ENCODE peak calls at places on chromosomes 5 and 9, in six cellular contexts. H is trophoblast cell; G is psoas muscle; X is right atrium auricular region; V is uterus; I is CD8-positive, alpha-beta memory T cell. P is an unnamed sample. For H3K4me1 and H3K36me3, the result is how much of the 10 kb centered on the place peaks cover.

GRCh38 chr5:127343313-127343712 is 52.7 kb downstream of the MEGF10 start:
- DNase-seq in V (no peak), X (no peak), G (no peak), H (no peak), I (no peak), P (no peak)

GRCh38 chr9:94908041-94908563 is 181.6 kb downstream of the AOPEP start:
- DNase-seq in I (peak), H (no peak), V (no peak), G (no peak), X (no peak), P (peak)

GRCh38 chr5:89065919-89066318 is 182.9 kb upstream of the MEF2C start:
- DNase-seq in X (no peak), H (peak), I (no peak), G (no peak), V (no peak), P (no peak)

GRCh38 chr9:129081388-129081889 is 528 bp downstream of the DOLPP1 start:
- DNase-seq in X (no peak), V (no peak), I (no peak), H (no peak), G (no peak), P (peak)

GRCh38 chr9:122394265-122395242 is 23.7 kb downstream of the PTGS1 start:
- DNase-seq in G (peak), I (no peak), X (peak), H (no peak), V (peak), P (peak)

GRCh38 chr5:52491829-52492217 is 295.9 kb upstream of the ITGA1 start:
- DNase-seq in X (no peak), V (no peak), I (no peak), G (no peak), H (no peak), P (no peak)

GRCh38 chr5:73395274-73395673 is 53.3 kb downstream of the FOXD1 start:
- DNase-seq in X (no peak), G (no peak), H (no peak), I (no peak), V (no peak), P (no peak)

GRCh38 chr5:27008604-27009564 is 29.5 kb downstream of the CDH9 start:
- DNase-seq in X (no peak), I (no peak), G (no peak), H (no peak), V (no peak), P (no peak)

GRCh38 chr5:14695152-14695551 is 30.6 kb downstream of the OTULIN start:
- DNase-seq in I (no peak), X (no peak), G (no peak), V (no peak), H (no peak), P (no peak)

GRCh38 chr5:91122663-91123062 is 260.5 kb downstream of the ARRDC3 start:
- DNase-seq in G (no peak), X (no peak), H (no peak), I (no peak), V (no peak), P (no peak)

GRCh38 chr9:8555767-8556500 is 756.4 kb upstream of the DMAC1 start:
- DNase-seq in V (no peak), I (no peak), X (no peak), G (no peak), H (no peak), P (no peak)

GRCh38 chr5:35442916-35443639 is 174.6 kb upstream of the SPEF2 start:
- DNase-seq in I (no peak), G (no peak), V (no peak), H (no peak), X (no peak), P (no peak)

GRCh38 chr5:15003511-15003920 is 131.9 kb upstream of the ANKH start:
- DNase-seq in V (no peak), G (peak), X (peak), I (peak), H (peak), P (peak)

GRCh38 chr9:116447914-116448313 is 239.2 kb upstream of the TRIM32 start:
- DNase-seq in X (no peak), I (no peak), V (peak), G (no peak), H (no peak), P (no peak)

GRCh38 chr9:116453785-116454184 is 233.3 kb upstream of the TRIM32 start:
- DNase-seq in H (no peak), X (no peak), G (no peak), V (no peak), I (no peak), P (no peak)

GRCh38 chr9:91346644-91347043 is 15.1 kb downstream of the AUH start:
- DNase-seq in G (no peak), X (no peak), I (no peak), V (no peak), H (no peak), P (no peak)

GRCh38 chr9:2494571-2494970 is 127.0 kb upstream of the VLDLR start:
- DNase-seq in G (no peak), I (no peak), H (peak), X (no peak), V (no peak), P (peak)

GRCh38 chr5:74738406-74738805 is 28.5 kb downstream of the GFM2 start:
- DNase-seq in I (no peak), H (no peak), X (no peak), G (no peak), V (no peak), P (no peak)

GRCh38 chr5:55226934-55227737 is at the start of gene MCIDAS:
- DNase-seq in H (peak), V (no peak), I (peak), X (no peak), G (peak), P (no peak)

GRCh38 chr5:142366007-142366406 is 41.2 kb upstream of the SPRY4 start:
- DNase-seq in I (no peak), V (no peak), G (no peak), H (no peak), X (no peak), P (no peak)

GRCh38 chr9:121744687-121745395 is 93.4 kb downstream of the DAB2IP start:
- DNase-seq in I (no peak), X (no peak), V (no peak), G (no peak), H (peak), P (no peak)

GRCh38 chr9:38298503-38298902 is 94.0 kb upstream of the ALDH1B1 start:
- DNase-seq in G (no peak), V (no peak), I (no peak), X (peak), H (no peak), P (no peak)

GRCh38 chr5:160339406-160340140 is 27.2 kb upstream of the CCNJL start:
- DNase-seq in X (no peak), I (no peak), V (no peak), H (no peak), G (no peak), P (no peak)

GRCh38 chr9:83933804-83934203 is 12.6 kb upstream of the KIF27 start:
- DNase-seq in H (peak), V (peak), G (peak), X (no peak), I (no peak), P (peak)

GRCh38 chr9:115283395-115283794 is 165.4 kb upstream of the TNC start:
- DNase-seq in H (no peak), V (no peak), I (no peak), G (no peak), X (no peak), P (no peak)

GRCh38 chr5:83179966-83180365 is 102.6 kb downstream of the XRCC4 start:
- DNase-seq in H (no peak), X (no peak), V (no peak), I (no peak), G (no peak), P (no peak)

GRCh38 chr5:52409835-52410234 is 377.9 kb upstream of the ITGA1 start:
- DNase-seq in I (no peak), H (no peak), G (no peak), X (no peak), V (no peak), P (no peak)

GRCh38 chr9:34555002-34555348 is 32.2 kb upstream of the ENHO start:
- DNase-seq in H (no peak), V (no peak), G (peak), I (no peak), X (no peak), P (no peak)

GRCh38 chr9:90815183-90815943 is 13.7 kb downstream of the SYK start:
- DNase-seq in X (peak), H (peak), G (no peak), I (peak), V (no peak), P (no peak)

GRCh38 chr5:74949976-74950375 is 83.8 kb upstream of the FAM169A start:
- DNase-seq in X (no peak), H (no peak), V (no peak), G (no peak), I (no peak), P (no peak)

DNA sequence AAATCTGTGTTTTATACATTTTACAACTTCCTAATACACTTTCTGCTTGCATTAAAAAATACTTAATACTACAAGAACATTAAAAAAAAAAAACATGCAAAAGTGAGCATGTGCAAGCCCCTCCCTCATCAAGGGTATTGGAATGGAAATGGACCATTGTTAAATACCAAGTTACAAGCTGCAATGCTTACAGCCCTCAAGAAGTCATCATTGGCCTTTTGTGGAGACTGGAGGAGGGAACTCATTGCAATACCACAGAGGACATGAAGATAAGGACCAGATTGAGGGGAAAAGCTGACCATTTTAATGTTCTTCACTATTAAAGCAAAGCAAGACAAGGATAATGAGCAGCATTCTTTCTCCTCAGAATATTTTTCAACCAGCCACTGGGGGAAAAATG is 141.0 kb upstream of the RAPGEF1 start:
- DNase-seq in G (no peak), H (no peak), V (no peak), X (no peak), I (no peak), P (no peak)
- H3K4me1 ChIP-seq in G (under half), H (under half), V (under half), X (under half), I (under half), P (under half)

GRCh38 chr9:15498246-15499018 is 12.3 kb downstream of the PSIP1 start:
- DNase-seq in V (no peak), I (no peak), G (no peak), H (peak), X (no peak), P (no peak)

GRCh38 chr9:15501179-15501578 is 9.6 kb downstream of the PSIP1 start:
- DNase-seq in V (no peak), G (no peak), H (no peak), I (no peak), X (no peak), P (no peak)

GRCh38 chr9:15499108-15499507 is 11.7 kb downstream of the PSIP1 start:
- DNase-seq in G (no peak), H (peak), I (no peak), X (no peak), V (no peak), P (no peak)

GRCh38 chr9:15505927-15506326 is 4.8 kb downstream of the PSIP1 start:
- DNase-seq in G (no peak), I (no peak), V (no peak), X (no peak), H (no peak), P (no peak)

GRCh38 chr9:15501803-15502202 is 9.0 kb downstream of the PSIP1 start:
- DNase-seq in I (no peak), H (no peak), G (no peak), X (no peak), V (no peak), P (no peak)
- H3K36me3 ChIP-seq in I (under half), H (under half), G (under half), X (under half), V (under half), P (under half)

GRCh38 chr9:133968966-133969617 is 23.0 kb downstream of the VAV2 start:
- DNase-seq in I (no peak), H (peak), X (no peak), V (no peak), G (peak), P (no peak)
- H3K4me1 ChIP-seq in I (under half), H (under half), X (under half), V (under half), G (under half), P (under half)

DNA sequence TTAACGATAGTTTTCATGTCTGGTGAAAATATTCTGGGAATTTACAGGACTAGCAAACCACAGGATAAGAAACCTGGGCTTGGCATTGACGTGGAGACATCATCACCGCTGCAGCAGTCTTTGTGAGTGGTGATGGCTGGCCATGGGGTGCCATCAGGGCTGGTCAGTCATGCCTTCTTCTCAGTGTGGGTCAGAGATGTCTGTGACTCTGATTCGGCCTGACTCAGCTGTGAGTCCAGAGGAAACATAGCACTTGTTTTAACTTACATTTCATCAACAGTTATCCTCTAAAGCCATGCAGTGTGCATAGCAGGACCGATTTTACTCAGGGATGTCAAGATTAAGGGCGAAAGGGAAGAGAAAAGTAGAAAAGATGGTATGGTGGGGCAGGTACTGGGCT is 33.2 kb upstream of the CYFIP2 start:
- DNase-seq in X (no peak), V (no peak), G (no peak), H (no peak), I (no peak), P (no peak)
- H3K36me3 ChIP-seq in X (under half), V (under half), G (under half), H (under half), I (half or more), P (under half)

GRCh38 chr5:154479160-154479943 is 1.3 kb upstream of the HAND1 start:
- DNase-seq in V (no peak), H (no peak), G (peak), I (no peak), X (no peak), P (no peak)

GRCh38 chr5:154479944-154480750 is 2.1 kb upstream of the HAND1 start:
- DNase-seq in V (no peak), G (peak), I (no peak), X (no peak), H (peak), P (no peak)

GRCh38 chr5:154482528-154483449 is 4.8 kb upstream of the HAND1 start:
- DNase-seq in V (no peak), G (peak), H (no peak), X (no peak), I (no peak), P (no peak)

GRCh38 chr5:154481584-154482381 is 3.8 kb upstream of the HAND1 start:
- DNase-seq in G (no peak), H (no peak), I (no peak), X (no peak), V (no peak), P (no peak)

DNA sequence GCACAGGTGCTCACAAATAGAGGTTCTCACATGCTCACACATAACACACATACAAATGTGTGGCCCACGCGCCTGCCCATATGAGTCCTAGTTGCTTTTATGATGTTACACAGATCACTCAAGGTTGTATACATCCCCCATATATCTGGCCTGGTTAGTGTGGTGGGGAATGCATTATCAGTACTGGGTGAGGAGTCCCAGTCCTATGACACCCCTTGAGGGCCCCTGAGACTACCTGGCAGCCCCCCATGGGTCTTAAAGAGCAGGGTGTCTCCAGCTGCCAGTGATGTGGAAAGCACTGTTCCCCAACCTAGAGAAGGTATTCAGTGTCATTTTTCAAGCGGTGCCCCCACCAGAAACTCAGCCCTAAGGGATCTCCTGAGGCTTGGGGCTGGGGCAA is 2.8 kb upstream of the HAND1 start:
- DNase-seq in V (no peak), I (no peak), X (no peak), H (no peak), G (no peak), P (no peak)
- H3K4me1 ChIP-seq in V (under half), I (under half), X (half or more), H (under half), G (under half), P (under half)

DNA sequence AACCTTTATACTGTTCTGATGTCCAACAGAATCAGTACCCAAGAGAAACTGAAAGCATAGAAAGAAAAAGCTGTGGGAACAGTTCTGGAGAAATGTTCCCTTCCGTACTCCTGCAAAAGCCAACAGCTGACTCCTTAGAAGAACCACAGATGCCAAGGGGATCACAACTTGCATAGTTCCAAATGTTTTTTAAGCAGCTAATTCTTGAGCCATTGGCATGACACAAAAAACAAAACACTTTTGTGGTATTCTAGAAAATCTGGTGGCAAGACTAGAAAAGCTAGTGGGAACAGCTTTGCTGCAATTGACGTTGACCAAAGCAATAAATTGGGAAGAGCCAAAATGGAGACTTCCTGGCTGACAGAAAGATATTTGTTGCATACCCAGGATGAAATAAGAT is 189.9 kb downstream of the ARL15 start:
- DNase-seq in X (no peak), V (no peak), G (no peak), H (no peak), I (no peak), P (no peak)
- H3K36me3 ChIP-seq in X (under half), V (under half), G (under half), H (under half), I (under half), P (under half)

DNA sequence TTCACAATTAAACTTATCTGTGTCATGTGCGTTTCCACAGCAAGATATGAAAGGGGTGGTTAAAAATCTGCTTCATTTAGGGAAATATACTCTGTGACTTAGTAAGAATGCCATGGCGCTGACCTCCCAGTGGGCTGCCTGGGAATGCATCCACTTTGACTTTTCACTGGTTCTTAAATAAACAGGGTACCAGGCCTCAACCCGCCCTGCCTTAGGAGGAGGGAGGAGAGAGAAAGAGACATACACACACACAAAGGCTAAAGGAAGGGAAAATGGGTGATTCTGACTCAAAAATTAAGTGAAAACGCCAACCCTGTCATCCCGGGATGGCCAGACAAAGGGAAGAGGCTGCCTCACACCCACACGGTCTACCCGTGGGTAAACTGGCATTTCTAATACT is 122.1 kb downstream of the EBF1 start:
- DNase-seq in H (no peak), G (no peak), V (no peak), X (no peak), I (no peak), P (no peak)
- H3K4me1 ChIP-seq in H (under half), G (under half), V (under half), X (under half), I (under half), P (under half)

GRCh38 chr9:135821733-135822382 is 85.5 kb downstream of the CAMSAP1 start:
- DNase-seq in G (no peak), I (no peak), X (no peak), H (no peak), V (no peak), P (no peak)

GRCh38 chr9:135821116-135821515 is 86.2 kb downstream of the CAMSAP1 start:
- DNase-seq in I (no peak), G (no peak), H (no peak), X (no peak), V (no peak), P (no peak)

GRCh38 chr9:135819905-135820304 is 87.4 kb downstream of the CAMSAP1 start:
- DNase-seq in X (no peak), I (no peak), H (no peak), V (no peak), G (no peak), P (no peak)

GRCh38 chr9:135822383-135822755 is 85.0 kb downstream of the CAMSAP1 start:
- DNase-seq in V (no peak), G (no peak), H (no peak), I (no peak), X (no peak), P (no peak)

GRCh38 chr9:135820661-135821060 is 86.7 kb downstream of the CAMSAP1 start:
- DNase-seq in X (no peak), H (no peak), I (no peak), G (no peak), V (no peak), P (no peak)
- H3K36me3 ChIP-seq in X (half or more), H (half or more), I (under half), G (under half), V (under half), P (under half)

DNA sequence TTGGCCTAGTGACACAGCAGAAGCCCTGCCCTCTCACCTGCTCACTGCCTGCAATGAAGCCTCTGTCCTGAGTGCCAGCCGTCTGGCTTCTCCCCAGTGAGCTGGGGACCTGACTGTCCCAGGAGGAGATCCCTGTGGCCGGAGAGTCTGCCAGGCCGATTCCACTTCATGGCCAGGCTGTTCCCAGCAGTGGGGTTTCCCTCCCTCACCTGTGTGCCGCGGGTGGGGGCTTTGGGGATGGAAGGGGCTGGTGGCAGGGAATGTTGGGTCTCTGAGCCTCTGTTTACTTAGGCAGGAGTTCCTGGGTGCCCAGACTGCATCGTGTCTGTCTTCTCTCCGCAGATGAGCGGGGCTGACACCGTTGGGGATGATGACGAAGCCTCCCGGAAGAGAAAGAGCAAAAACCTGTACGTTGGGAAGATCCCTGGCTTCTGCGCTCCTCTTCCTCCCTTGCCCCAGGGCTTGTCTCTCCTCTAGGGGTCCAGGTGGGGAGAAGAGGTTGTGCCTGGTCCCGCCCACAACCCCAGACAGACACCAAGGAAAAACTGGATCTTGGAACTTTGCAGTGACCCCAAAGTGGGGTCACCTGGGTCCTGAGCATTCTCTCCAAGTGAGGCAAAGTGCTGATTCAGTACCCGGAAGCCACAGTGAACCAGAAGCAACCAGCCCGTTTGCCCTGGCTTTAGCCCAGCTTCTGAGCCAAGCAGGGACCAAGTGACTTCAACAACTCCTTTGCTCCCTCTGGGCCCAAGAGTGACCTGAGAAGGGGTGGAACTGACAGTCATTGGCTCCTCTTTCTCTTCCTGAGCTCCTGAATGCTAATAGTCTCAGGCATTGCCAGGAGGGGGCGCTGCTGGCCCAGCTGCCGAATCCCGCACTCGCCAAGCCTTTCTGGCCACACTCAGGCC is 127.7 kb downstream of the RGS3 start:
- DNase-seq in V (peak), I (peak), H (peak), X (peak), G (peak), P (peak)
- H3K4me1 ChIP-seq in V (under half), I (under half), H (under half), X (half or more), G (under half), P (under half)

P was measured in lung.